ENCODE peak calls at places on chromosomes 2 and 18, in six cellular contexts. N, M, L, S, F and U are unnamed samples.

GRCh38 chr2:71544919-71545571 is 91.7 kb downstream of the DYSF start:
- DNase-seq in M (no peak), L (no peak), S (no peak), N (no peak), F (no peak), U (no peak)

GRCh38 chr2:126801473-126801872 is 97.2 kb upstream of the TEX51 start:
- DNase-seq in L (no peak), M (no peak), N (no peak), F (no peak), S (no peak), U (no peak)

GRCh38 chr2:216306868-216307267 is 65.4 kb downstream of the MARCHF4 start:
- DNase-seq in M (no peak), L (no peak), F (no peak), S (no peak), N (no peak), U (no peak)

GRCh38 chr2:88669371-88670214 is 21.9 kb upstream of the RPIA start:
- DNase-seq in S (peak), N (peak), F (no peak), M (no peak), L (no peak), U (no peak)

GRCh38 chr2:190765386-190766173 is 115.0 kb upstream of the GLS start:
- DNase-seq in S (peak), N (no peak), L (no peak), F (peak), M (no peak), U (no peak)

GRCh38 chr18:31497711-31498449 is at the start of gene DSG2:
- DNase-seq in M (peak), N (no peak), F (peak), L (no peak), S (no peak), U (no peak)

GRCh38 chr2:5319493-5319892 is 372.7 kb upstream of the SOX11 start:
- DNase-seq in F (no peak), N (no peak), S (no peak), L (no peak), M (no peak), U (no peak)

GRCh38 chr18:62249478-62250097 is 62.5 kb downstream of the RELCH start:
- DNase-seq in L (peak), S (peak), F (peak), N (peak), M (peak), U (peak)